ENCODE peak calls at places on chromosomes 13 and 19, in five cellular contexts. D is transverse colon, A is A549, R is tibial nerve, T is SK-N-SH. G is an unnamed sample.
A peak's percentile ranks its signal among the peaks of the same experiment; 100 is the strongest.

GRCh38 chr13:85379433-85379832 is 419.8 kb downstream of the SLITRK6 start:
- DNase-seq in D (no peak), R (no peak), A (no peak), T (no peak), G (no peak)

GRCh38 chr13:20945952-20946383 is 43.4 kb upstream of the XPO4 start:
- DNase-seq in T (peak; percentile 30), D (peak; percentile 22), R (no peak), A (no peak), G (peak; percentile 31)

GRCh38 chr19:3890590-3890989 is 10.1 kb downstream of the ATCAY start:
- DNase-seq in A (no peak), R (no peak), D (no peak), T (no peak), G (no peak)

GRCh38 chr13:82867284-82867683 is 1015.0 kb downstream of the SLITRK1 start:
- DNase-seq in R (no peak), D (no peak), A (no peak), T (no peak), G (no peak)

GRCh38 chr13:109333893-109334651 is 452.3 kb downstream of the IRS2 start:
- DNase-seq in T (peak; percentile 64), A (no peak), D (no peak), R (no peak), G (no peak)

GRCh38 chr13:42334329-42334706 is 62.4 kb downstream of the AKAP11 start:
- DNase-seq in A (no peak), T (no peak), R (no peak), D (no peak), G (no peak)

GRCh38 chr13:112056739-112057433 is 10.1 kb upstream of the SOX1 start:
- DNase-seq in D (no peak), A (no peak), T (peak; percentile 40), R (no peak), G (peak; percentile 80)

GRCh38 chr19:42152285-42152684 is 20.0 kb upstream of the POU2F2 start:
- DNase-seq in T (peak; percentile 27), D (no peak), R (no peak), A (no peak), G (no peak)

GRCh38 chr13:24692541-24692940 is 12.3 kb downstream of the ATP12A start:
- DNase-seq in D (no peak), A (no peak), R (no peak), T (no peak), G (no peak)

GRCh38 chr19:41893899-41894298 is 10.9 kb downstream of the ARHGEF1 start:
- DNase-seq in R (no peak), D (no peak), T (no peak), A (no peak), G (no peak)

GRCh38 chr19:54439174-54439851 is 9.7 kb upstream of the LENG8 start:
- DNase-seq in T (peak; percentile 63), R (no peak), D (no peak), A (peak; percentile 69), G (no peak)

GRCh38 chr13:38844581-38844980 is 146.1 kb downstream of the STOML3 start:
- DNase-seq in A (no peak), T (no peak), R (no peak), D (no peak), G (no peak)

GRCh38 chr13:21813844-21814243 is 143.0 kb downstream of the FGF9 start:
- DNase-seq in T (no peak), R (no peak), A (no peak), D (no peak), G (no peak)

GRCh38 chr13:45200701-45201230 is at the start of gene KCTD4:
- DNase-seq in R (no peak), T (no peak), A (no peak), D (no peak), G (no peak)

GRCh38 chr13:48950507-48950886 is 25.2 kb upstream of the FNDC3A start:
- DNase-seq in D (no peak), R (no peak), A (no peak), T (no peak), G (no peak)

GRCh38 chr19:11130824-11131455 is 24.6 kb downstream of the SPC24 start:
- DNase-seq in D (peak; percentile 90), R (peak; percentile 66), T (peak; percentile 86), A (peak; percentile 80), G (no peak)

GRCh38 chr19:13381827-13382632 is 124.2 kb downstream of the CACNA1A start:
- DNase-seq in T (no peak), D (no peak), R (no peak), A (no peak), G (no peak)

GRCh38 chr13:37701972-37702371 is 103.4 kb upstream of the POSTN start:
- DNase-seq in A (peak; percentile 1), T (no peak), R (no peak), D (no peak), G (no peak)

GRCh38 chr19:10736916-10737551 is 19.2 kb downstream of the DNM2 start:
- DNase-seq in D (no peak), R (no peak), A (no peak), T (no peak), G (no peak)

GRCh38 chr13:26558912-26559485 is 1.5 kb downstream of the WASF3 start:
- DNase-seq in A (no peak), R (no peak), T (no peak), D (no peak), G (no peak)

GRCh38 chr19:17777840-17778620 is 16.9 kb upstream of the B3GNT3 start:
- DNase-seq in T (peak; percentile 82), R (no peak), A (peak; percentile 62), D (peak; percentile 80), G (peak; percentile 93)

GRCh38 chr19:47497073-47497766 is 13.2 kb upstream of the KPTN start:
- DNase-seq in A (no peak), R (no peak), T (no peak), D (no peak), G (no peak)

GRCh38 chr19:47499863-47500830 is 14.7 kb downstream of the NAPA start:
- DNase-seq in T (no peak), D (no peak), A (no peak), R (no peak), G (no peak)

GRCh38 chr19:47497821-47498520 is 14.0 kb upstream of the KPTN start:
- DNase-seq in A (no peak), R (no peak), T (no peak), D (no peak), G (no peak)

GRCh38 chr19:47499371-47499770 is 15.4 kb upstream of the KPTN start:
- DNase-seq in A (no peak), R (no peak), D (no peak), T (no peak), G (no peak)

GRCh38 chr19:47498561-47498960 is 14.5 kb upstream of the KPTN start:
- DNase-seq in T (no peak), A (no peak), R (no peak), D (no peak), G (no peak)
- H3K27ac ChIP-seq in T (no peak overlapping the region), A (no peak overlapping the region), R (no peak overlapping the region), D (no peak overlapping the region), G (no peak overlapping the region)

GRCh38 chr13:51925865-51926527 is 64.2 kb downstream of the CCDC70 start:
- DNase-seq in A (no peak), R (no peak), D (no peak), T (no peak), G (no peak)

GRCh38 chr13:51922771-51923480 is 61.2 kb downstream of the CCDC70 start:
- DNase-seq in R (no peak), D (no peak), A (no peak), T (no peak), G (no peak)

GRCh38 chr13:51924756-51925544 is 63.2 kb downstream of the CCDC70 start:
- DNase-seq in D (no peak), R (no peak), A (no peak), T (no peak), G (no peak)

GRCh38 chr13:51921790-51922740 is 60.3 kb downstream of the CCDC70 start:
- DNase-seq in T (no peak), R (no peak), D (no peak), A (no peak), G (no peak)

DNA sequence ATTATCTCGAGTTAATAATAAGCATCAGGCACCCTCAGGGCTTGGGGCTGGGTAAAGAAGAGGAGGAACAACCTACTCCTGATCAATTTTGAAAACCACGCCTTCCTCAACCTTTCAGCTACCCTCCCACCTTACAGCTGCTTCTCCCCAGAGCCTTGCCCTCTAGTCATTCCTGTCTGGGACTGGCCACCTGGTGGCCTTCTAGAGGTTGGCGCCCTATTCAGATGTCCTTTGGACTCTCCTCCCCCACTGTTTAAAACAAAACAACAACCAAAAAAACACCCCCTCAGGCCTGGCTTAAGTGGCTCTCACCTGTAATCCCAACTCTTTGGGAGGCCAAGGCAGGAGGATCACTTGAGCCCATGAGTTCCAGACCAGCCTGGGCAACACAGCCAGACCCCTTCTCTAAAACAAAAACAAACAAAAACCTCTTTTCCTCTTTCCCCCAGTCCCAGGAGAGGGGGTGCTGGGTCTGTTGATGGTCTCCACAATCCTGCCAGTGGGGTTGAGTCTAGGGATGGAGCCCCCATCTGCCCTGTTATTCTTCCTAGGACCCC is 62.3 kb downstream of the CCDC70 start:
- DNase-seq in A (peak; percentile 30), T (peak; percentile 40), D (no peak), R (no peak), G (no peak)
- TF ChIP-seq CTCF in A (no peak), T (peak; percentile 46), D (peak; percentile 39), R (no peak), G (no peak)

GRCh38 chr19:663682-664117 is 686 bp upstream of the RNF126 start:
- DNase-seq in D (no peak), A (no peak), R (no peak), T (no peak), G (no peak)

GRCh38 chr19:662207-662961 is 630 bp downstream of the RNF126 start:
- DNase-seq in A (no peak), R (no peak), T (peak; percentile 74), D (peak; percentile 81), G (peak; percentile 91)

GRCh38 chr19:664913-665443 is 2.0 kb upstream of the RNF126 start:
- DNase-seq in T (peak; percentile 97), A (peak; percentile 86), R (peak; percentile 68), D (peak; percentile 84), G (peak; percentile 85)

GRCh38 chr19:661427-662196 is 1.4 kb downstream of the RNF126 start:
- DNase-seq in D (peak; percentile 71), R (no peak), T (no peak), A (no peak), G (no peak)

GRCh38 chr19:662962-663681 is at the start of gene RNF126:
- DNase-seq in R (peak; percentile 96), T (peak; percentile 97), A (peak; percentile 72), D (peak; percentile 95), G (peak; percentile 100)
- TF ChIP-seq EP300 in R (peak; percentile 75), T (no peak), A (no peak), D (no peak), G (no peak)

GRCh38 chr19:55667958-55668357 is 7.1 kb upstream of the EPN1 start:
- DNase-seq in R (no peak), A (no peak), D (no peak), T (no peak), G (no peak)
- H3K27ac ChIP-seq in R (peak overlapping the region; percentile 16), A (no peak overlapping the region), D (no peak overlapping the region), T (no peak overlapping the region), G (no peak overlapping the region)

G was measured in upper lobe of left lung.